ENCODE peak calls at places on chromosome 1, in five cellular contexts. X is fibroblast of lung, Z is AG04450, S is endothelial cell, L is tibial artery. Y is an unnamed sample.

GRCh38 chr1:229199892-229200291 is 71.0 kb upstream of the RAB4A start:
- DNase-seq in X (peak; percentile 40), Z (no peak), S (no peak), L (no peak), Y (no peak)

GRCh38 chr1:55582078-55582477 is 366.9 kb upstream of the USP24 start:
- DNase-seq in X (no peak), Z (no peak), S (no peak), L (no peak), Y (no peak)

GRCh38 chr1:110021285-110021684 is 13.1 kb upstream of the STRIP1 start:
- DNase-seq in X (no peak), Z (no peak), S (no peak), L (no peak), Y (no peak)

GRCh38 chr1:245260116-245260882 is 105.5 kb downstream of the KIF26B start:
- DNase-seq in X (no peak), Z (no peak), S (no peak), L (no peak), Y (no peak)

GRCh38 chr1:100597069-100597741 is 59.3 kb downstream of the GPR88 start:
- DNase-seq in X (peak; percentile 65), Z (peak; percentile 36), S (no peak), L (no peak), Y (no peak)

GRCh38 chr1:161402446-161402845 is 34.8 kb upstream of the CFAP126 start:
- DNase-seq in X (no peak), Z (no peak), S (no peak), L (no peak), Y (no peak)

GRCh38 chr1:219505886-219506285 is 107.0 kb downstream of the ZC3H11B start:
- DNase-seq in X (no peak), Z (no peak), S (no peak), L (no peak), Y (no peak)

GRCh38 chr1:210792703-210793102 is 341.2 kb downstream of the KCNH1 start:
- DNase-seq in X (peak; percentile 26), Z (peak; percentile 43), S (no peak), L (no peak), Y (no peak)

GRCh38 chr1:53592521-53592982 is 133.4 kb downstream of the DMRTB1 start:
- DNase-seq in X (peak; percentile 77), Z (peak; percentile 57), S (no peak), L (peak; percentile 64), Y (peak; percentile 44)

GRCh38 chr1:208778417-208778816 is 534.2 kb upstream of the PLXNA2 start:
- DNase-seq in X (no peak), Z (no peak), S (no peak), L (no peak), Y (no peak)

GRCh38 chr1:42162181-42162580 is 2.4 kb downstream of the GUCA2A start:
- DNase-seq in X (no peak), Z (no peak), S (no peak), L (no peak), Y (no peak)

GRCh38 chr1:55127827-55128343 is 87.3 kb downstream of the USP24 start:
- DNase-seq in X (peak; percentile 49), Z (peak; percentile 10), S (no peak), L (no peak), Y (no peak)

GRCh38 chr1:156942176-156942575 is 21.7 kb downstream of the LRRC71 start:
- DNase-seq in X (no peak), Z (no peak), S (no peak), L (no peak), Y (no peak)

GRCh38 chr1:9052272-9053049 is 17.0 kb downstream of the SLC2A5 start:
- DNase-seq in X (no peak), Z (no peak), S (no peak), L (no peak), Y (no peak)

GRCh38 chr1:92909321-92909720 is 51.9 kb downstream of the DIPK1A start:
- DNase-seq in X (peak; percentile 83), Z (peak; percentile 39), S (no peak), L (no peak), Y (no peak)

GRCh38 chr1:113003751-113004690 is 48.0 kb upstream of the SLC16A1 start:
- DNase-seq in X (no peak), Z (no peak), S (no peak), L (no peak), Y (no peak)

GRCh38 chr1:83900530-83900929 is 98.4 kb downstream of the TTLL7 start:
- DNase-seq in X (peak; percentile 56), Z (no peak), S (no peak), L (no peak), Y (no peak)

GRCh38 chr1:83909687-83910086 is 89.2 kb downstream of the TTLL7 start:
- DNase-seq in X (no peak), Z (no peak), S (no peak), L (no peak), Y (no peak)

GRCh38 chr1:83901547-83902155 is 97.3 kb downstream of the TTLL7 start:
- DNase-seq in X (peak; percentile 91), Z (peak; percentile 43), S (no peak), L (no peak), Y (peak; percentile 39)

GRCh38 chr1:83910461-83910860 is 88.5 kb downstream of the TTLL7 start:
- DNase-seq in X (peak; percentile 58), Z (no peak), S (no peak), L (no peak), Y (no peak)

GRCh38 chr1:83905315-83905907 is 93.5 kb downstream of the TTLL7 start:
- DNase-seq in X (peak; percentile 54), Z (no peak), S (peak; percentile 5), L (no peak), Y (no peak)
- TF ChIP-seq CTCF in X (peak; percentile 62), Z (peak; percentile 75), S (peak; percentile 86), L (peak; percentile 64), Y (peak; percentile 67)

DNA sequence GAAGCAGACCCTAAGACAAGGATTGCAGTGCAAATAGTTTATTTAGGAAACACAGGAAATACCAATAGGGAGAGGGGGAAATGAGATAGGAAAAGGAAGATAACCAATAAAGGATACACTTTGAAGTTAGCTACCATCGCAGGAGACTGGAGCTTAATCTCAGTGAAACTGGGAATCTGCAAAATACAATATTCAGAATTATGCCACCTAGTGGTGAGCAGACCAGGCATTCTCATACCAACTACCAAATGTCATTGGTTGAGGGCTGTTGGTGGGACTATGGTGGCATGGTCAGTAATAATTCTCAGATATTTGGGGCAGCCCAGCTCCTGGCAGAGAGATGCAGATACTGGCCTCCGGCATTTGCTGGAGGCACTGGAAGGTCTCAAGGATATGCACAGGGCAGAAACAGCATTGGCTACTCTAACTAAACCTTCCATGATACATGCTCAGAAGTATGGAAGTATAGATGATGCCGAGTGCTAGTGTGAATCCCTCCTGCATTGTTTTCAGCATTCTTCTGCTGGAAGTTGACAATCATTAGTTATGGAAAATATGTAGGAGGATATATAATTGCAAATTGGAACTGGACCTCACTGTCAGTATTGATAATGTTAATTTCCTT is 11.8 kb upstream of the ZFP69B start:
- DNase-seq in X (peak; percentile 42), Z (no peak), S (peak; percentile 18), L (no peak), Y (no peak)
- TF ChIP-seq CTCF in X (peak; percentile 85), Z (peak; percentile 56), S (peak; percentile 88), L (peak; percentile 54), Y (peak; percentile 61)

GRCh38 chr1:85605519-85606413 is 25.2 kb downstream of the CCN1 start:
- DNase-seq in X (no peak), Z (no peak), S (no peak), L (no peak), Y (no peak)
- TF ChIP-seq CTCF in X (no peak), Z (no peak), S (no peak), L (no peak), Y (no peak)

GRCh38 chr1:238201992-238202391 is 311.3 kb upstream of the ZP4 start:
- DNase-seq in X (no peak), Z (no peak), S (no peak), L (no peak), Y (no peak)
- TF ChIP-seq CTCF in X (no peak), Z (no peak), S (no peak), L (no peak), Y (no peak)

GRCh38 chr1:15523922-15524282 is at the start of gene CASP9:
- DNase-seq in X (no peak), Z (no peak), S (no peak), L (no peak), Y (no peak)

GRCh38 chr1:15525043-15525958 is 1.3 kb upstream of the CASP9 start:
- DNase-seq in X (no peak), Z (no peak), S (no peak), L (peak; percentile 99), Y (no peak)

GRCh38 chr1:15526021-15526489 is 593 bp upstream of the DNAJC16 start:
- DNase-seq in X (no peak), Z (no peak), S (no peak), L (peak; percentile 33), Y (no peak)

GRCh38 chr1:15524283-15525042 is 448 bp upstream of the CASP9 start:
- DNase-seq in X (peak; percentile 99), Z (peak; percentile 98), S (peak; percentile 100), L (peak; percentile 99), Y (peak; percentile 98)

DNA sequence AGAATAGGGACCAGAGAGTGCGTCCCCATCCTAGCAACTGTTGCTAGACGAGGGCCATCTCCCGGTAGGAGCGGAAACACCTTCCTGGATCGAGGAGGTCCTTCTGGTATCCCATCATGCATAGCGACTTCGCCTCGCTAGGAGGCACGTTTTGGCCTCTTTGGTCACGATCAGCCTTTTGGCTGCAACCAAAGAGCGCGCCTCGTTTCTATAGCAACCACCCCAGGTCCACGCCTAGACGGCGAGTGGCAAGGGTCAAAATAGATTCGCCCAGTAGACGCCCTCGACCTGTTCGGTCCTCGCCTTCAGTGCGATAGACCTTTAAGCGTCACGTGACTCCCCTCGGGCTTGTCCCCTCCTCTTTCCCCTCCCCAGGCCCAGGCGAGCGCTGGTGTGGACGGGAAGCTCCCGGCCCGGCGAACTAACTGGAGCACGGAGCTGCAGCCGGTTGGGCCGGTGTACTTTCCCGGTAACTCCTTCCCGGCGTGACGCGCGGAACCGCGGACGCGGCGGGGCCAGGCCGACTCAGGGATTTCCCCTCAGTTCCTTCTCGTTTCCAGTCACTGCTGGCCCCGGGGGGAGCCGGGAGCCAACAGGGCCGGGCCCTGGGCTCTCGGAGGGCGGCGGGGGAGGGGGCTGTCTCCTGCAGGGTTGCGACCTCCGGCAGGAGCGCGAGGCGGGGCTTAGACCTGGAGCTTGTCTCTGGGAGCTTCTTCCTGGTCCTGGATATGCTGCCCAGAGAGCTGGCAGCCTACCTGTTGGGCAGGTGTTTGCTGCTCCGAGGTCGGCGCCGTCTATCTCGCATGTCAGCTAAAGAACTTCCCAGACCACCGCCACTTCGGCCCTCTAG is at the start of gene DNAJC16:
- DNase-seq in X (peak; percentile 100), Z (peak; percentile 100), S (peak; percentile 96), L (peak; percentile 99), Y (peak; percentile 100)
- TF ChIP-seq CTCF in X (peak; percentile 41), Z (peak; percentile 27), S (no peak), L (peak; percentile 9), Y (peak; percentile 31)

GRCh38 chr1:25580933-25581332 is 35.7 kb upstream of the MAN1C1 start:
- DNase-seq in X (no peak), Z (no peak), S (no peak), L (no peak), Y (no peak)
- TF ChIP-seq CTCF in X (no peak), Z (peak; percentile 2), S (no peak), L (no peak), Y (no peak)

GRCh38 chr1:14997646-14998276 is 155.8 kb upstream of the TMEM51 start:
- DNase-seq in X (no peak), Z (no peak), S (no peak), L (no peak), Y (no peak)

GRCh38 chr1:14999441-14999840 is 154.1 kb upstream of the TMEM51 start:
- DNase-seq in X (no peak), Z (no peak), S (no peak), L (no peak), Y (no peak)

GRCh38 chr1:15001317-15001900 is 152.1 kb upstream of the TMEM51 start:
- DNase-seq in X (no peak), Z (no peak), S (no peak), L (no peak), Y (no peak)

GRCh38 chr1:15000671-15001070 is 152.9 kb upstream of the TMEM51 start:
- DNase-seq in X (no peak), Z (no peak), S (no peak), L (no peak), Y (no peak)

GRCh38 chr1:15000030-15000429 is 153.5 kb upstream of the TMEM51 start:
- DNase-seq in X (no peak), Z (no peak), S (no peak), L (no peak), Y (no peak)
- TF ChIP-seq CTCF in X (peak; percentile 17), Z (no peak), S (no peak), L (no peak), Y (no peak)